ENCODE peak calls at places on chromosomes 12 and 14, in four cellular contexts. S, E, R and J are unnamed samples.

GRCh38 chr12:96070670-96071279 is 35.4 kb upstream of the LTA4H start:
- DNase-seq in S (no peak), R (no peak), E (peak), J (no peak)

GRCh38 chr12:127169321-127170270 is 1097.4 kb upstream of the TMEM132C start:
- DNase-seq in R (no peak), E (no peak), S (no peak), J (peak)

GRCh38 chr12:110577717-110578521 is 5.2 kb downstream of the PPTC7 start:
- DNase-seq in S (no peak), E (peak), R (peak), J (peak)

GRCh38 chr12:15522574-15523187 is 200.4 kb downstream of the PTPRO start:
- DNase-seq in R (peak), S (no peak), E (peak), J (peak)

GRCh38 chr14:37681486-37681885 is 86.1 kb downstream of the TTC6 start:
- DNase-seq in R (no peak), S (no peak), E (no peak), J (no peak)

GRCh38 chr14:64191756-64192155 is 102.4 kb downstream of the ESR2 start:
- DNase-seq in S (no peak), R (no peak), E (peak), J (peak)

GRCh38 chr14:20855652-20856291 is 35.4 kb upstream of the RNASE3 start:
- DNase-seq in E (peak), R (peak), S (peak), J (peak)

GRCh38 chr12:32544893-32545292 is 134.2 kb upstream of the DNM1L start:
- DNase-seq in R (no peak), S (no peak), E (no peak), J (no peak)

GRCh38 chr12:125065753-125066570 is 727 bp downstream of the AACS start:
- DNase-seq in E (no peak), S (no peak), R (no peak), J (no peak)

GRCh38 chr14:21825147-21825743 is 151.6 kb upstream of the OR4E1 start:
- DNase-seq in S (peak), E (peak), R (peak), J (peak)

GRCh38 chr14:105486974-105487448 is 325 bp downstream of the CRIP1 start:
- DNase-seq in S (no peak), R (no peak), E (peak), J (no peak)

GRCh38 chr12:103751600-103751999 is 89.4 kb downstream of the NT5DC3 start:
- DNase-seq in R (no peak), S (no peak), E (no peak), J (peak)

GRCh38 chr12:116403546-116403945 is 126.1 kb upstream of the MED13L start:
- DNase-seq in S (no peak), E (no peak), R (no peak), J (no peak)

GRCh38 chr12:52243774-52244614 is 11.0 kb downstream of the KRT7 start:
- DNase-seq in E (peak), S (no peak), R (no peak), J (peak)

GRCh38 chr12:67910360-67911292 is 78.6 kb upstream of the IFNG-AS1 start:
- DNase-seq in S (no peak), E (peak), R (no peak), J (peak)

GRCh38 chr12:28583771-28584261 is 393.6 kb downstream of the CCDC91 start:
- DNase-seq in R (no peak), E (peak), S (no peak), J (peak)
- TF ChIP-seq RAD21 in R (no peak), E (no peak), S (no peak), J (no peak)

GRCh38 chr12:120065472-120065871 is 51.1 kb downstream of the RAB35 start:
- DNase-seq in E (no peak), R (no peak), S (no peak), J (no peak)
- TF ChIP-seq RAD21 in E (no peak), R (no peak), S (no peak), J (no peak)

GRCh38 chr12:50458606-50459005 is 46.2 kb upstream of the DIP2B start:
- DNase-seq in E (no peak), S (no peak), R (no peak), J (peak)

GRCh38 chr12:50452795-50453194 is 52.0 kb upstream of the DIP2B start:
- DNase-seq in E (no peak), S (no peak), R (no peak), J (no peak)

GRCh38 chr12:50453872-50454271 is 50.9 kb upstream of the DIP2B start:
- DNase-seq in E (no peak), R (no peak), S (no peak), J (peak)
- TF ChIP-seq RAD21 in E (no peak), R (no peak), S (no peak), J (no peak)

GRCh38 chr14:61456720-61457119 is 135.3 kb downstream of the PRKCH start:
- DNase-seq in E (peak), R (peak), S (peak), J (peak)
- TF ChIP-seq RAD21 in E (peak), R (peak), S (peak), J (peak)

GRCh38 chr12:75714462-75715322 is 203.3 kb upstream of the KRR1 start:
- DNase-seq in E (peak), R (peak), S (no peak), J (peak)
- TF ChIP-seq RAD21 in E (no peak), R (peak), S (no peak), J (no peak)

GRCh38 chr12:53743277-53744129 is 8.3 kb downstream of the CISTR start:
- DNase-seq in E (peak), R (no peak), S (peak), J (peak)
- TF ChIP-seq RAD21 in E (peak), R (peak), S (peak), J (peak)

GRCh38 chr12:50242751-50243191 is 40.5 kb downstream of the LIMA1 start:
- DNase-seq in S (no peak), E (no peak), R (no peak), J (peak)

GRCh38 chr12:50240096-50240791 is 43.1 kb downstream of the LIMA1 start:
- DNase-seq in R (no peak), E (no peak), S (no peak), J (no peak)

GRCh38 chr12:50240792-50241114 is 42.6 kb downstream of the LIMA1 start:
- DNase-seq in S (no peak), R (no peak), E (no peak), J (no peak)

GRCh38 chr12:50241178-50241577 is 42.1 kb downstream of the LIMA1 start:
- DNase-seq in E (peak), R (no peak), S (no peak), J (peak)

GRCh38 chr12:50239355-50239891 is 43.9 kb downstream of the LIMA1 start:
- DNase-seq in S (no peak), E (no peak), R (no peak), J (no peak)
- TF ChIP-seq RAD21 in S (no peak), E (no peak), R (no peak), J (no peak)

DNA sequence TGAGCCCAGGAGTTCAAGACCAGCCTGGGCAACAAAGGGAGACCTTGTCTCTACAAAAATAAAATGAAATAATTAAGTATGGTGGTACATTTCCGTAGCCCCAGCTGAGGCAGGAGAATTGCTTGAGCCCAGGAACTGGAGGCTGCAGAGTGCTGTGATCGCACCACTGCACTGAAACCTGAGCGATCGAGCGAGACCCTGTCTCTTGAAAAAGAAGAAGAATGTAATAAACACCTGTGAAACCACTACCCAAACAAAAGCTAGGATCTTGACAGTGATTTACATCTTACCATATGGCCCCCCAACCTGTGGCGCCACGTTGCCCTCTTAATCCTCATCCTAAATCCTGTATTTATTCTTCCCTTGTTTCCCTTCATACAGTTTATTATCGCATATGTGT is 5.7 kb upstream of the DTX1 start:
- DNase-seq in S (no peak), E (no peak), R (no peak), J (no peak)
- TF ChIP-seq RAD21 in S (no peak), E (no peak), R (no peak), J (no peak)

GRCh38 chr12:991350-992278 is 591 bp downstream of the ERC1 start:
- DNase-seq in R (no peak), E (no peak), S (peak), J (peak)
- TF ChIP-seq RAD21 in R (no peak), E (no peak), S (no peak), J (no peak)